ENCODE peak calls at places on chromosomes 12 and 14, in ten cellular contexts. One of them, this sample, is unnamed.
A peak's percentile ranks its signal among the peaks of the same experiment; 100 is the strongest.

GRCh38 chr14:88630565-88630964 is 67.7 kb downstream of the ZC3H14 start:
- DNase-seq in SK-N-SH: no peak
- DNase-seq in endothelial cell of umbilical vein: peak; percentile 34
- DNase-seq in GM23248: peak; percentile 5
- DNase-seq in colonic mucosa: no peak
- DNase-seq in endodermal cell: no peak
- DNase-seq in keratinocyte: no peak
- DNase-seq in HCT116: no peak
- DNase-seq in mesendoderm: no peak
- DNase-seq in IMR-90: peak; percentile 77
- DNase-seq in this sample: no peak

GRCh38 chr12:22759769-22760674 is 135.1 kb downstream of the ETNK1 start:
- DNase-seq in mesendoderm: peak; percentile 90
- DNase-seq in endothelial cell of umbilical vein: no peak
- DNase-seq in colonic mucosa: no peak
- DNase-seq in IMR-90: no peak
- DNase-seq in HCT116: no peak
- DNase-seq in GM23248: no peak
- DNase-seq in endodermal cell: peak; percentile 72
- DNase-seq in keratinocyte: no peak
- DNase-seq in SK-N-SH: no peak
- DNase-seq in this sample: no peak

GRCh38 chr12:6950401-6950801 is 755 bp upstream of the PTPN6 start:
- DNase-seq in IMR-90: no peak
- DNase-seq in SK-N-SH: peak; percentile 62
- DNase-seq in keratinocyte: no peak
- DNase-seq in HCT116: no peak
- DNase-seq in mesendoderm: no peak
- DNase-seq in colonic mucosa: no peak
- DNase-seq in endodermal cell: no peak
- DNase-seq in endothelial cell of umbilical vein: no peak
- DNase-seq in GM23248: no peak
- DNase-seq in this sample: peak; percentile 84

GRCh38 chr12:109836916-109837315 is 3.7 kb upstream of the TRPV4 start:
- DNase-seq in SK-N-SH: no peak
- DNase-seq in endodermal cell: peak; percentile 54
- DNase-seq in keratinocyte: no peak
- DNase-seq in IMR-90: peak; percentile 25
- DNase-seq in HCT116: no peak
- DNase-seq in endothelial cell of umbilical vein: no peak
- DNase-seq in colonic mucosa: no peak
- DNase-seq in mesendoderm: no peak
- DNase-seq in GM23248: peak; percentile 56
- DNase-seq in this sample: no peak

GRCh38 chr14:55892906-55893305 is 225.3 kb upstream of the PELI2 start:
- DNase-seq in IMR-90: no peak
- DNase-seq in endodermal cell: no peak
- DNase-seq in colonic mucosa: no peak
- DNase-seq in mesendoderm: no peak
- DNase-seq in SK-N-SH: no peak
- DNase-seq in GM23248: no peak
- DNase-seq in keratinocyte: no peak
- DNase-seq in HCT116: no peak
- DNase-seq in endothelial cell of umbilical vein: no peak
- DNase-seq in this sample: no peak

GRCh38 chr14:75223664-75224154 is 47.3 kb upstream of the TMED10 start:
- DNase-seq in mesendoderm: peak; percentile 91
- DNase-seq in colonic mucosa: peak; percentile 36
- DNase-seq in GM23248: peak; percentile 10
- DNase-seq in endothelial cell of umbilical vein: no peak
- DNase-seq in SK-N-SH: no peak
- DNase-seq in endodermal cell: peak; percentile 85
- DNase-seq in IMR-90: peak; percentile 58
- DNase-seq in HCT116: no peak
- DNase-seq in keratinocyte: no peak
- DNase-seq in this sample: peak; percentile 59

GRCh38 chr14:56891226-56891625 is 80.9 kb upstream of the OTX2 start:
- DNase-seq in IMR-90: no peak
- DNase-seq in endodermal cell: no peak
- DNase-seq in SK-N-SH: no peak
- DNase-seq in GM23248: no peak
- DNase-seq in mesendoderm: no peak
- DNase-seq in keratinocyte: no peak
- DNase-seq in HCT116: no peak
- DNase-seq in colonic mucosa: no peak
- DNase-seq in endothelial cell of umbilical vein: no peak
- DNase-seq in this sample: no peak

GRCh38 chr12:114976959-114977358 is 293.0 kb upstream of the TBX3 start:
- DNase-seq in colonic mucosa: no peak
- DNase-seq in HCT116: no peak
- DNase-seq in keratinocyte: no peak
- DNase-seq in endothelial cell of umbilical vein: no peak
- DNase-seq in IMR-90: peak; percentile 88
- DNase-seq in endodermal cell: no peak
- DNase-seq in mesendoderm: no peak
- DNase-seq in SK-N-SH: no peak
- DNase-seq in GM23248: peak; percentile 67
- DNase-seq in this sample: no peak

GRCh38 chr14:96056509-96057422 is 17.6 kb downstream of the C14orf132 start:
- DNase-seq in endodermal cell: peak; percentile 73
- DNase-seq in colonic mucosa: no peak
- DNase-seq in mesendoderm: peak; percentile 26
- DNase-seq in keratinocyte: no peak
- DNase-seq in GM23248: no peak
- DNase-seq in endothelial cell of umbilical vein: no peak
- DNase-seq in HCT116: no peak
- DNase-seq in SK-N-SH: peak; percentile 23
- DNase-seq in IMR-90: no peak
- DNase-seq in this sample: peak; percentile 90

GRCh38 chr12:28015165-28015564 is 42.6 kb upstream of the PTHLH start:
- DNase-seq in keratinocyte: no peak
- DNase-seq in SK-N-SH: no peak
- DNase-seq in HCT116: no peak
- DNase-seq in IMR-90: no peak
- DNase-seq in colonic mucosa: no peak
- DNase-seq in GM23248: no peak
- DNase-seq in mesendoderm: no peak
- DNase-seq in endothelial cell of umbilical vein: no peak
- DNase-seq in endodermal cell: no peak
- DNase-seq in this sample: no peak

GRCh38 chr12:107912421-107913004 is 138.0 kb downstream of the ASCL4 start:
- DNase-seq in IMR-90: no peak
- DNase-seq in mesendoderm: peak; percentile 73
- DNase-seq in HCT116: peak; percentile 28
- DNase-seq in SK-N-SH: peak; percentile 69
- DNase-seq in GM23248: peak; percentile 39
- DNase-seq in endodermal cell: peak; percentile 98
- DNase-seq in colonic mucosa: peak; percentile 49
- DNase-seq in endothelial cell of umbilical vein: peak; percentile 30
- DNase-seq in keratinocyte: no peak
- DNase-seq in this sample: peak; percentile 82

GRCh38 chr12:34121360-34121759 is 99.1 kb downstream of the ALG10 start:
- DNase-seq in HCT116: no peak
- DNase-seq in GM23248: no peak
- DNase-seq in endothelial cell of umbilical vein: no peak
- DNase-seq in mesendoderm: no peak
- DNase-seq in colonic mucosa: no peak
- DNase-seq in keratinocyte: no peak
- DNase-seq in endodermal cell: no peak
- DNase-seq in IMR-90: no peak
- DNase-seq in SK-N-SH: no peak
- DNase-seq in this sample: no peak

GRCh38 chr14:39267592-39268112 is 33.9 kb downstream of the MIA2 start:
- DNase-seq in endothelial cell of umbilical vein: no peak
- DNase-seq in GM23248: no peak
- DNase-seq in IMR-90: no peak
- DNase-seq in HCT116: peak; percentile 24
- DNase-seq in mesendoderm: peak; percentile 61
- DNase-seq in SK-N-SH: no peak
- DNase-seq in colonic mucosa: no peak
- DNase-seq in keratinocyte: no peak
- DNase-seq in endodermal cell: no peak
- DNase-seq in this sample: peak; percentile 80

GRCh38 chr14:95675486-95675885 is 10.7 kb upstream of the TCL1B start:
- DNase-seq in keratinocyte: no peak
- DNase-seq in endothelial cell of umbilical vein: no peak
- DNase-seq in GM23248: no peak
- DNase-seq in IMR-90: no peak
- DNase-seq in mesendoderm: peak; percentile 49
- DNase-seq in endodermal cell: no peak
- DNase-seq in colonic mucosa: no peak
- DNase-seq in SK-N-SH: no peak
- DNase-seq in HCT116: no peak
- DNase-seq in this sample: peak; percentile 81

GRCh38 chr14:68950111-68950510 is 29.0 kb downstream of the ACTN1 start:
- DNase-seq in colonic mucosa: no peak
- DNase-seq in GM23248: peak; percentile 76
- DNase-seq in IMR-90: peak; percentile 44
- DNase-seq in endothelial cell of umbilical vein: no peak
- DNase-seq in SK-N-SH: no peak
- DNase-seq in HCT116: no peak
- DNase-seq in keratinocyte: no peak
- DNase-seq in mesendoderm: no peak
- DNase-seq in endodermal cell: no peak
- DNase-seq in this sample: no peak

GRCh38 chr14:68951051-68951797 is 27.9 kb downstream of the ACTN1 start:
- DNase-seq in endodermal cell: no peak
- DNase-seq in SK-N-SH: peak; percentile 34
- DNase-seq in keratinocyte: peak; percentile 93
- DNase-seq in GM23248: peak; percentile 99
- DNase-seq in mesendoderm: peak; percentile 58
- DNase-seq in IMR-90: peak; percentile 96
- DNase-seq in endothelial cell of umbilical vein: peak; percentile 74
- DNase-seq in HCT116: peak; percentile 85
- DNase-seq in colonic mucosa: peak; percentile 85
- DNase-seq in this sample: no peak

GRCh38 chr14:68951800-68952540 is 27.1 kb downstream of the ACTN1 start:
- DNase-seq in endothelial cell of umbilical vein: no peak
- DNase-seq in IMR-90: no peak
- DNase-seq in HCT116: no peak
- DNase-seq in mesendoderm: no peak
- DNase-seq in GM23248: no peak
- DNase-seq in SK-N-SH: peak; percentile 66
- DNase-seq in colonic mucosa: no peak
- DNase-seq in keratinocyte: no peak
- DNase-seq in endodermal cell: no peak
- DNase-seq in this sample: no peak

GRCh38 chr14:68955164-68955921 is 23.8 kb downstream of the ACTN1 start:
- DNase-seq in HCT116: no peak
- DNase-seq in colonic mucosa: no peak
- DNase-seq in IMR-90: peak; percentile 42
- DNase-seq in keratinocyte: no peak
- DNase-seq in GM23248: peak; percentile 72
- DNase-seq in mesendoderm: no peak
- DNase-seq in endothelial cell of umbilical vein: peak; percentile 44
- DNase-seq in endodermal cell: no peak
- DNase-seq in SK-N-SH: no peak
- DNase-seq in this sample: no peak

GRCh38 chr14:68952544-68953535 is 26.3 kb downstream of the ACTN1 start:
- DNase-seq in mesendoderm: no peak
- DNase-seq in HCT116: no peak
- DNase-seq in keratinocyte: no peak
- DNase-seq in SK-N-SH: peak; percentile 78
- DNase-seq in endodermal cell: no peak
- DNase-seq in endothelial cell of umbilical vein: no peak
- DNase-seq in colonic mucosa: no peak
- DNase-seq in GM23248: peak; percentile 81
- DNase-seq in IMR-90: peak; percentile 94
- DNase-seq in this sample: no peak
- H3K9ac ChIP-seq in mesendoderm: no peak overlapping the region
- H3K9ac ChIP-seq in HCT116: no peak overlapping the region
- H3K9ac ChIP-seq in keratinocyte: peak overlapping the region; percentile 60
- H3K9ac ChIP-seq in SK-N-SH: peak overlapping the region; percentile 48
- H3K9ac ChIP-seq in endodermal cell: no peak overlapping the region
- H3K9ac ChIP-seq in endothelial cell of umbilical vein: no peak overlapping the region
- H3K9ac ChIP-seq in colonic mucosa: peak overlapping the region; percentile 38
- H3K9ac ChIP-seq in GM23248: peak overlapping the region; percentile 66
- H3K9ac ChIP-seq in IMR-90: peak overlapping the region; percentile 73
- H3K9ac ChIP-seq in this sample: no peak overlapping the region

DNA sequence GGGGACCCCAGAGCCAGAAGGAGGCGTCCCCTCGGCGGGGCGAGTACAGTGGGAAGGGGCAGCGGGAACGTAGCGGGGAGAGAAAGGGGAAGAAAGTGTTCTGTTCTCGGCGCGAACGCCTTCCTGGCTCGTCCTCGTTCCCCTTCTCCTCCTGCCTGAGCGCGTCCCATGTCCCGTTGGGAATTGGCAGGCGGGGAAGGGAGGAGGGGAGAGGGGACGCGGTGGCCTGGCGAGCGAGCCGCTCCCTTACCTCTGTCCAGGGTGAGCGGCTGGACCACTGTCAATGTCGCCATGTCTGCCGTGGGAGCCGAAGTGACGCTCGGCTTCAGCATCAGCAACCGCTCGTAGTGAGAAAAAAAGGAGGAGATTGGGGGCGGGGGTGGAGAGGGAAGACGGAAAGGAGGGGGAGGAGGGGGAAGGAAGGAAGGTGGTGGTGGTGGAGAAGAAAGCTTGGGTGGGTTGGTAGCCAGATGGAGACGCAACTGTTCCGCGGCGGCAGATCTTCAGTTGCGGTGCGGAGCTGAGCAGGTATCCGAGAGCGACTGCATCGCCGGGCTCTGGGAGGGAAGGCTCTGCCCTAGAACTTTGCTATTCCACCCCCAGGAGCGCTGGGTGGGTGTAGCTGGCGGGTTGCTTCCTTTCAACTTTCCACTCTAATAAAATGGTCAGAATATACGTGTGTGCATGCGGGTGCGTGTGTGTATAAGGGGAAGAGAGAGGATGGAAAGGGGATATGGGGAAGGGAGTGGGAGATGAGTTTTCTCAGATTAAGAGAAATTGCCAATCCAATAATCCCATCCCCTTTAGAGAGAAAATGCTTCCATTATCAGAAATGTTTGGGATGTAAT is at the start of gene LIN7A:
- DNase-seq in keratinocyte: no peak
- DNase-seq in endothelial cell of umbilical vein: peak; percentile 38
- DNase-seq in colonic mucosa: peak; percentile 17
- DNase-seq in endodermal cell: peak; percentile 92
- DNase-seq in mesendoderm: peak; percentile 87
- DNase-seq in SK-N-SH: peak; percentile 33
- DNase-seq in IMR-90: peak; percentile 31
- DNase-seq in GM23248: peak; percentile 44
- DNase-seq in HCT116: no peak
- DNase-seq in this sample: no peak
- H3K9ac ChIP-seq in keratinocyte: no peak within 1 kb of the TSS
- H3K9ac ChIP-seq in endothelial cell of umbilical vein: peak within 1 kb of the TSS; percentile 28
- H3K9ac ChIP-seq in colonic mucosa: peak within 1 kb of the TSS; percentile 57
- H3K9ac ChIP-seq in endodermal cell: peak within 1 kb of the TSS; percentile 60
- H3K9ac ChIP-seq in mesendoderm: peak within 1 kb of the TSS; percentile 87
- H3K9ac ChIP-seq in SK-N-SH: no peak within 1 kb of the TSS
- H3K9ac ChIP-seq in IMR-90: peak within 1 kb of the TSS; percentile 82
- H3K9ac ChIP-seq in GM23248: peak within 1 kb of the TSS; percentile 54
- H3K9ac ChIP-seq in HCT116: peak within 1 kb of the TSS; percentile 49
- H3K9ac ChIP-seq in this sample: no peak within 1 kb of the TSS

GRCh38 chr12:66629138-66629880 is 49.6 kb downstream of the GRIP1 start:
- DNase-seq in HCT116: no peak
- DNase-seq in IMR-90: no peak
- DNase-seq in SK-N-SH: no peak
- DNase-seq in keratinocyte: no peak
- DNase-seq in colonic mucosa: no peak
- DNase-seq in endodermal cell: no peak
- DNase-seq in mesendoderm: no peak
- DNase-seq in GM23248: no peak
- DNase-seq in endothelial cell of umbilical vein: no peak
- DNase-seq in this sample: no peak
- H3K9ac ChIP-seq in HCT116: no peak overlapping the region
- H3K9ac ChIP-seq in IMR-90: no peak overlapping the region
- H3K9ac ChIP-seq in SK-N-SH: no peak overlapping the region
- H3K9ac ChIP-seq in keratinocyte: no peak overlapping the region
- H3K9ac ChIP-seq in colonic mucosa: no peak overlapping the region
- H3K9ac ChIP-seq in endodermal cell: no peak overlapping the region
- H3K9ac ChIP-seq in mesendoderm: no peak overlapping the region
- H3K9ac ChIP-seq in GM23248: no peak overlapping the region
- H3K9ac ChIP-seq in endothelial cell of umbilical vein: no peak overlapping the region
- H3K9ac ChIP-seq in this sample: no peak overlapping the region

GRCh38 chr12:124478985-124479645 is 88.3 kb downstream of the NCOR2 start:
- DNase-seq in IMR-90: no peak
- DNase-seq in colonic mucosa: no peak
- DNase-seq in endodermal cell: no peak
- DNase-seq in keratinocyte: no peak
- DNase-seq in SK-N-SH: no peak
- DNase-seq in mesendoderm: no peak
- DNase-seq in endothelial cell of umbilical vein: no peak
- DNase-seq in GM23248: no peak
- DNase-seq in HCT116: no peak
- DNase-seq in this sample: no peak
- H3K9ac ChIP-seq in IMR-90: no peak overlapping the region
- H3K9ac ChIP-seq in colonic mucosa: no peak overlapping the region
- H3K9ac ChIP-seq in endodermal cell: no peak overlapping the region
- H3K9ac ChIP-seq in keratinocyte: no peak overlapping the region
- H3K9ac ChIP-seq in SK-N-SH: no peak overlapping the region
- H3K9ac ChIP-seq in mesendoderm: no peak overlapping the region
- H3K9ac ChIP-seq in endothelial cell of umbilical vein: no peak overlapping the region
- H3K9ac ChIP-seq in GM23248: no peak overlapping the region
- H3K9ac ChIP-seq in HCT116: no peak overlapping the region
- H3K9ac ChIP-seq in this sample: no peak overlapping the region

This sample was measured in Karpas-422.